ENCODE peak calls at places on chromosomes 5 and 9, in seven cellular contexts. One of them, this sample, is unnamed.
A peak's percentile ranks its signal among the peaks of the same experiment; 100 is the strongest.

GRCh38 chr5:90939208-90939607 is 380.6 kb downstream of the ADGRV1 start:
- DNase-seq in heart left ventricle: no peak
- DNase-seq in AG09309: no peak
- DNase-seq in body of pancreas: no peak
- DNase-seq in fibroblast of lung: no peak
- DNase-seq in brain microvascular endothelial cell: no peak
- DNase-seq in adrenal gland: no peak
- DNase-seq in this sample: no peak

GRCh38 chr5:140182803-140183367 is 7.9 kb downstream of the CYSTM1 start:
- DNase-seq in body of pancreas: peak; percentile 55
- DNase-seq in AG09309: peak; percentile 62
- DNase-seq in brain microvascular endothelial cell: peak; percentile 45
- DNase-seq in adrenal gland: peak; percentile 43
- DNase-seq in heart left ventricle: peak; percentile 39
- DNase-seq in fibroblast of lung: peak; percentile 71
- DNase-seq in this sample: peak; percentile 32

GRCh38 chr5:54909911-54910870 is 75.2 kb downstream of the ESM1 start:
- DNase-seq in body of pancreas: no peak
- DNase-seq in adrenal gland: no peak
- DNase-seq in brain microvascular endothelial cell: peak; percentile 76
- DNase-seq in heart left ventricle: no peak
- DNase-seq in AG09309: peak; percentile 21
- DNase-seq in fibroblast of lung: peak; percentile 70
- DNase-seq in this sample: no peak

GRCh38 chr9:127854169-127854833 is at the start of gene ENG:
- DNase-seq in AG09309: no peak
- DNase-seq in brain microvascular endothelial cell: peak; percentile 44
- DNase-seq in fibroblast of lung: peak; percentile 57
- DNase-seq in body of pancreas: peak; percentile 60
- DNase-seq in adrenal gland: peak; percentile 61
- DNase-seq in heart left ventricle: peak; percentile 92
- DNase-seq in this sample: peak; percentile 90

GRCh38 chr5:52870448-52870847 is 82.7 kb downstream of the ITGA1 start:
- DNase-seq in AG09309: no peak
- DNase-seq in adrenal gland: peak; percentile 43
- DNase-seq in fibroblast of lung: peak; percentile 35
- DNase-seq in brain microvascular endothelial cell: peak; percentile 88
- DNase-seq in body of pancreas: no peak
- DNase-seq in heart left ventricle: peak; percentile 33
- DNase-seq in this sample: no peak

GRCh38 chr5:41122459-41122858 is 51.3 kb upstream of the MROH2B start:
- DNase-seq in brain microvascular endothelial cell: no peak
- DNase-seq in adrenal gland: no peak
- DNase-seq in body of pancreas: no peak
- DNase-seq in AG09309: no peak
- DNase-seq in fibroblast of lung: no peak
- DNase-seq in heart left ventricle: no peak
- DNase-seq in this sample: no peak

GRCh38 chr5:74624931-74625505 is 15.5 kb downstream of the ENC1 start:
- DNase-seq in AG09309: no peak
- DNase-seq in body of pancreas: no peak
- DNase-seq in brain microvascular endothelial cell: no peak
- DNase-seq in fibroblast of lung: no peak
- DNase-seq in adrenal gland: no peak
- DNase-seq in heart left ventricle: no peak
- DNase-seq in this sample: no peak

GRCh38 chr9:99239341-99240055 is 17.4 kb downstream of the SEC61B start:
- DNase-seq in heart left ventricle: no peak
- DNase-seq in adrenal gland: no peak
- DNase-seq in AG09309: no peak
- DNase-seq in brain microvascular endothelial cell: peak; percentile 10
- DNase-seq in fibroblast of lung: no peak
- DNase-seq in body of pancreas: no peak
- DNase-seq in this sample: no peak

GRCh38 chr9:87011551-87011950 is 64.2 kb upstream of the GAS1 start:
- DNase-seq in brain microvascular endothelial cell: no peak
- DNase-seq in fibroblast of lung: no peak
- DNase-seq in AG09309: no peak
- DNase-seq in adrenal gland: no peak
- DNase-seq in body of pancreas: no peak
- DNase-seq in heart left ventricle: no peak
- DNase-seq in this sample: no peak

GRCh38 chr5:102754499-102755424 is at the start of gene PAM:
- DNase-seq in AG09309: no peak
- DNase-seq in adrenal gland: peak; percentile 81
- DNase-seq in fibroblast of lung: peak; percentile 68
- DNase-seq in brain microvascular endothelial cell: peak; percentile 48
- DNase-seq in heart left ventricle: peak; percentile 85
- DNase-seq in body of pancreas: peak; percentile 79
- DNase-seq in this sample: peak; percentile 85

GRCh38 chr5:173317091-173317685 is 11.0 kb downstream of the STC2 start:
- DNase-seq in brain microvascular endothelial cell: no peak
- DNase-seq in AG09309: no peak
- DNase-seq in adrenal gland: no peak
- DNase-seq in heart left ventricle: no peak
- DNase-seq in fibroblast of lung: no peak
- DNase-seq in body of pancreas: no peak
- DNase-seq in this sample: no peak

GRCh38 chr5:96381526-96381925 is 51.5 kb downstream of the PCSK1 start:
- DNase-seq in AG09309: no peak
- DNase-seq in fibroblast of lung: no peak
- DNase-seq in body of pancreas: no peak
- DNase-seq in adrenal gland: no peak
- DNase-seq in heart left ventricle: peak; percentile 13
- DNase-seq in brain microvascular endothelial cell: no peak
- DNase-seq in this sample: no peak

GRCh38 chr9:68802525-68803015 is 97.5 kb downstream of the PIP5K1B start:
- DNase-seq in fibroblast of lung: no peak
- DNase-seq in AG09309: no peak
- DNase-seq in brain microvascular endothelial cell: no peak
- DNase-seq in adrenal gland: no peak
- DNase-seq in body of pancreas: no peak
- DNase-seq in heart left ventricle: no peak
- DNase-seq in this sample: no peak

GRCh38 chr9:120350596-120350995 is 229.4 kb downstream of the CDK5RAP2 start:
- DNase-seq in brain microvascular endothelial cell: no peak
- DNase-seq in body of pancreas: no peak
- DNase-seq in adrenal gland: no peak
- DNase-seq in fibroblast of lung: no peak
- DNase-seq in heart left ventricle: no peak
- DNase-seq in AG09309: no peak
- DNase-seq in this sample: no peak

GRCh38 chr5:176415240-176416122 is 858 bp downstream of the CLTB start:
- DNase-seq in AG09309: no peak
- DNase-seq in brain microvascular endothelial cell: peak; percentile 42
- DNase-seq in fibroblast of lung: peak; percentile 45
- DNase-seq in body of pancreas: peak; percentile 48
- DNase-seq in heart left ventricle: peak; percentile 33
- DNase-seq in adrenal gland: peak; percentile 70
- DNase-seq in this sample: no peak

GRCh38 chr5:57891443-57891842 is 408.8 kb upstream of the ACTBL2 start:
- DNase-seq in adrenal gland: no peak
- DNase-seq in brain microvascular endothelial cell: no peak
- DNase-seq in AG09309: no peak
- DNase-seq in body of pancreas: no peak
- DNase-seq in fibroblast of lung: no peak
- DNase-seq in heart left ventricle: no peak
- DNase-seq in this sample: no peak

GRCh38 chr5:96440185-96440538 is 7.1 kb upstream of the PCSK1 start:
- DNase-seq in body of pancreas: no peak
- DNase-seq in heart left ventricle: no peak
- DNase-seq in adrenal gland: no peak
- DNase-seq in AG09309: no peak
- DNase-seq in fibroblast of lung: no peak
- DNase-seq in brain microvascular endothelial cell: no peak
- DNase-seq in this sample: no peak

GRCh38 chr9:94941211-94941875 is 214.8 kb downstream of the AOPEP start:
- DNase-seq in AG09309: no peak
- DNase-seq in body of pancreas: peak; percentile 72
- DNase-seq in adrenal gland: no peak
- DNase-seq in brain microvascular endothelial cell: no peak
- DNase-seq in heart left ventricle: no peak
- DNase-seq in fibroblast of lung: no peak
- DNase-seq in this sample: no peak

GRCh38 chr5:93582677-93583524 is at the start of gene NR2F1:
- DNase-seq in heart left ventricle: no peak
- DNase-seq in fibroblast of lung: peak; percentile 100
- DNase-seq in brain microvascular endothelial cell: peak; percentile 99
- DNase-seq in AG09309: peak; percentile 99
- DNase-seq in adrenal gland: peak; percentile 97
- DNase-seq in body of pancreas: peak; percentile 90
- DNase-seq in this sample: no peak

GRCh38 chr9:4035809-4036208 is 264.1 kb downstream of the GLIS3 start:
- DNase-seq in body of pancreas: no peak
- DNase-seq in adrenal gland: no peak
- DNase-seq in brain microvascular endothelial cell: no peak
- DNase-seq in fibroblast of lung: no peak
- DNase-seq in heart left ventricle: no peak
- DNase-seq in AG09309: no peak
- DNase-seq in this sample: no peak

GRCh38 chr5:79762929-79763328 is 73.3 kb downstream of the CMYA5 start:
- DNase-seq in adrenal gland: no peak
- DNase-seq in body of pancreas: no peak
- DNase-seq in fibroblast of lung: no peak
- DNase-seq in heart left ventricle: no peak
- DNase-seq in AG09309: no peak
- DNase-seq in brain microvascular endothelial cell: no peak
- DNase-seq in this sample: no peak

GRCh38 chr9:110125207-110125751 is 82.7 kb downstream of the C9orf152 start:
- DNase-seq in AG09309: peak; percentile 89
- DNase-seq in brain microvascular endothelial cell: peak; percentile 94
- DNase-seq in body of pancreas: peak; percentile 91
- DNase-seq in adrenal gland: peak; percentile 88
- DNase-seq in heart left ventricle: peak; percentile 90
- DNase-seq in fibroblast of lung: peak; percentile 99
- DNase-seq in this sample: peak; percentile 86

GRCh38 chr5:127492854-127493738 is 24.3 kb upstream of the PRRC1 start:
- DNase-seq in body of pancreas: no peak
- DNase-seq in heart left ventricle: no peak
- DNase-seq in AG09309: no peak
- DNase-seq in brain microvascular endothelial cell: peak; percentile 4
- DNase-seq in fibroblast of lung: peak; percentile 72
- DNase-seq in adrenal gland: no peak
- DNase-seq in this sample: no peak

GRCh38 chr5:50553560-50553984 is 112.5 kb upstream of the EMB start:
- DNase-seq in fibroblast of lung: no peak
- DNase-seq in brain microvascular endothelial cell: no peak
- DNase-seq in heart left ventricle: no peak
- DNase-seq in AG09309: no peak
- DNase-seq in body of pancreas: no peak
- DNase-seq in adrenal gland: no peak
- DNase-seq in this sample: no peak

GRCh38 chr9:114154597-114155102 is 687 bp upstream of the COL27A1 start:
- DNase-seq in body of pancreas: no peak
- DNase-seq in heart left ventricle: no peak
- DNase-seq in adrenal gland: no peak
- DNase-seq in brain microvascular endothelial cell: no peak
- DNase-seq in fibroblast of lung: no peak
- DNase-seq in AG09309: no peak
- DNase-seq in this sample: no peak

GRCh38 chr9:134395727-134396257 is 69.5 kb downstream of the RXRA start:
- DNase-seq in brain microvascular endothelial cell: no peak
- DNase-seq in fibroblast of lung: no peak
- DNase-seq in AG09309: no peak
- DNase-seq in body of pancreas: no peak
- DNase-seq in adrenal gland: no peak
- DNase-seq in heart left ventricle: no peak
- DNase-seq in this sample: no peak
- H3K4me3 ChIP-seq in brain microvascular endothelial cell: no peak overlapping the region
- H3K4me3 ChIP-seq in fibroblast of lung: no peak overlapping the region
- H3K4me3 ChIP-seq in AG09309: no peak overlapping the region
- H3K4me3 ChIP-seq in body of pancreas: no peak overlapping the region
- H3K4me3 ChIP-seq in adrenal gland: no peak overlapping the region
- H3K4me3 ChIP-seq in heart left ventricle: no peak overlapping the region
- H3K4me3 ChIP-seq in this sample: peak overlapping the region; percentile 11

GRCh38 chr9:89012294-89013042 is 21.2 kb downstream of the S1PR3 start:
- DNase-seq in body of pancreas: no peak
- DNase-seq in adrenal gland: no peak
- DNase-seq in brain microvascular endothelial cell: no peak
- DNase-seq in heart left ventricle: no peak
- DNase-seq in fibroblast of lung: no peak
- DNase-seq in AG09309: no peak
- DNase-seq in this sample: no peak
- TF ChIP-seq CTCF in body of pancreas: no peak
- TF ChIP-seq CTCF in adrenal gland: no peak
- TF ChIP-seq CTCF in brain microvascular endothelial cell: no peak
- TF ChIP-seq CTCF in heart left ventricle: no peak
- TF ChIP-seq CTCF in fibroblast of lung: no peak
- TF ChIP-seq CTCF in AG09309: no peak
- TF ChIP-seq CTCF in this sample: no peak

DNA sequence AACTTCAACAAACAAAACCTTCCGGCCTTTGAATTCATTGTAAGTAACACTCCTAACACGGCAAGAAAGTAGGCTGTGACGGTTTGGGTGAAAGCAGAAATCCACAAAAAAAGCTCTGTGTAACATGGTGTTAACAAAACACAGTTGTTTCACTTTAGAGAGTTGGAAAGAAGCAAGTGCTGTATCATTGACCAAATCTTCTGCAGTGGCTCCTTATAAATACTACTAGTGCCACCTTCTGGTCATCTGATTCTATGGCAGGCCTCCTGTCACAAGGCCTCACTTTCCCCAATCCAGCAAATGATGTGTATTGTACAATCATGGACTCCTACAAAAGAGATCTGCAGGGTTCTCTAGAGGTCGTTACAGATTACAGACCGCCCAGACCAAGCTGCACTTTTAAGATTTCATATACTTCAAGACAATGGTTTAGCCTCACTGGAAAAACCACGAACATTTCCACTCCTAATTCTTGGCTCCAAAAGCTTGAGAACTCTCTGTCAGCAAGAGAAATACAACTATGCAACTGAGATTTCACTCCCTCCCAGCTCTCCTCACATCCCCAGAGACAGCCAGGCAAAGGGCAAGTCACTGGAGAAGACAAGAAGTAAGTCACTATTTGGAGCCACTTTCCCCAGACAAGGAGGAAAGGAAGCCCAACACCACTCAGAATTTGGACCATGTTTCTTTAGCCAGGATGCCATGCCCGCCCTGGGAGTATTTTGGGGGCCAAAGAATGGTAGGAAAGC is 196.2 kb downstream of the DTWD2 start:
- DNase-seq in body of pancreas: peak; percentile 69
- DNase-seq in AG09309: peak; percentile 67
- DNase-seq in brain microvascular endothelial cell: peak; percentile 79
- DNase-seq in adrenal gland: peak; percentile 45
- DNase-seq in heart left ventricle: peak; percentile 33
- DNase-seq in fibroblast of lung: peak; percentile 86
- DNase-seq in this sample: no peak
- H3K4me3 ChIP-seq in body of pancreas: no peak overlapping the region
- H3K4me3 ChIP-seq in AG09309: no peak overlapping the region
- H3K4me3 ChIP-seq in brain microvascular endothelial cell: no peak overlapping the region
- H3K4me3 ChIP-seq in adrenal gland: no peak overlapping the region
- H3K4me3 ChIP-seq in heart left ventricle: no peak overlapping the region
- H3K4me3 ChIP-seq in fibroblast of lung: no peak overlapping the region
- H3K4me3 ChIP-seq in this sample: peak overlapping the region; percentile 13

GRCh38 chr5:59038169-59039002 is 455.5 kb downstream of the RAB3C start:
- DNase-seq in heart left ventricle: peak; percentile 23
- DNase-seq in body of pancreas: no peak
- DNase-seq in adrenal gland: no peak
- DNase-seq in AG09309: no peak
- DNase-seq in brain microvascular endothelial cell: no peak
- DNase-seq in fibroblast of lung: peak; percentile 37
- DNase-seq in this sample: no peak
- TF ChIP-seq CTCF in heart left ventricle: no peak
- TF ChIP-seq CTCF in body of pancreas: no peak
- TF ChIP-seq CTCF in adrenal gland: no peak
- TF ChIP-seq CTCF in AG09309: no peak
- TF ChIP-seq CTCF in brain microvascular endothelial cell: no peak
- TF ChIP-seq CTCF in fibroblast of lung: no peak
- TF ChIP-seq CTCF in this sample: no peak

GRCh38 chr5:117888688-117889087 is 1099.7 kb downstream of the DTWD2 start:
- DNase-seq in heart left ventricle: peak; percentile 6
- DNase-seq in adrenal gland: no peak
- DNase-seq in fibroblast of lung: peak; percentile 47
- DNase-seq in brain microvascular endothelial cell: no peak
- DNase-seq in body of pancreas: no peak
- DNase-seq in AG09309: no peak
- DNase-seq in this sample: no peak
- H3K4me3 ChIP-seq in heart left ventricle: peak overlapping the region; percentile 25
- H3K4me3 ChIP-seq in adrenal gland: no peak overlapping the region
- H3K4me3 ChIP-seq in fibroblast of lung: peak overlapping the region; percentile 42
- H3K4me3 ChIP-seq in brain microvascular endothelial cell: peak overlapping the region; percentile 1
- H3K4me3 ChIP-seq in body of pancreas: no peak overlapping the region
- H3K4me3 ChIP-seq in AG09309: no peak overlapping the region
- H3K4me3 ChIP-seq in this sample: peak overlapping the region; percentile 42